ENCODE peak calls at places on chromosomes 2 and 18, in four cellular contexts. R is HepG2, Y is OCI-LY7, S is mammary epithelial cell. O is an unnamed sample.

GRCh38 chr18:27549335-27550039 is 364.4 kb upstream of the CHST9 start:
- DNase-seq in Y (no peak), S (no peak), R (no peak), O (no peak)

GRCh38 chr2:150486539-150487484 is 655 bp downstream of the RND3 start:
- DNase-seq in R (no peak), Y (no peak), S (no peak), O (no peak)

GRCh38 chr2:110105608-110106467 is 9.8 kb downstream of the MALL start:
- DNase-seq in Y (no peak), R (peak; percentile 45), S (peak; percentile 96), O (no peak)

GRCh38 chr2:109434351-109434750 is 179.4 kb downstream of the SEPTIN10 start:
- DNase-seq in R (no peak), S (no peak), Y (no peak), O (no peak)

GRCh38 chr18:79612291-79613108 is 67.1 kb upstream of the CTDP1 start:
- DNase-seq in R (no peak), S (no peak), Y (no peak), O (no peak)

GRCh38 chr18:2827076-2827475 is 19.7 kb upstream of the EMILIN2 start:
- DNase-seq in S (no peak), Y (no peak), R (no peak), O (no peak)

GRCh38 chr18:40904295-40904694 is 1050.7 kb upstream of the PIK3C3 start:
- DNase-seq in R (no peak), S (no peak), Y (no peak), O (no peak)

GRCh38 chr2:235658371-235659174 is 164.7 kb downstream of the AGAP1 start:
- DNase-seq in R (no peak), Y (no peak), S (no peak), O (no peak)

GRCh38 chr2:2256011-2256410 is 75.1 kb downstream of the MYT1L start:
- DNase-seq in R (no peak), Y (no peak), S (no peak), O (no peak)

GRCh38 chr2:63194175-63194574 is 143.5 kb downstream of the OTX1 start:
- DNase-seq in S (no peak), Y (no peak), R (peak; percentile 76), O (no peak)

GRCh38 chr2:100416939-100417744 is at the start of gene CHST10:
- DNase-seq in Y (peak; percentile 78), S (peak; percentile 21), R (peak; percentile 42), O (peak; percentile 89)

GRCh38 chr2:218709906-218710305 is 729 bp upstream of the TTLL4 start:
- DNase-seq in R (no peak), S (no peak), Y (no peak), O (no peak)

GRCh38 chr2:2904721-2905340 is 472.8 kb downstream of the EIPR1 start:
- DNase-seq in R (no peak), Y (no peak), S (no peak), O (no peak)

GRCh38 chr2:162333968-162334367 is 10.0 kb upstream of the GCA start:
- DNase-seq in Y (peak; percentile 38), R (peak; percentile 38), S (peak; percentile 38), O (peak; percentile 52)

GRCh38 chr2:35846-36245 is 10.5 kb downstream of the FAM110C start:
- DNase-seq in S (peak; percentile 72), R (no peak), Y (no peak), O (no peak)

GRCh38 chr2:32068-32467 is 14.2 kb downstream of the FAM110C start:
- DNase-seq in S (no peak), R (no peak), Y (no peak), O (no peak)

GRCh38 chr2:29254-29653 is 17.1 kb downstream of the FAM110C start:
- DNase-seq in Y (no peak), R (no peak), S (no peak), O (no peak)

GRCh38 chr2:38155-38554 is 8.2 kb downstream of the FAM110C start:
- DNase-seq in S (peak; percentile 95), Y (no peak), R (no peak), O (no peak)

GRCh38 chr2:33620-34019 is 12.7 kb downstream of the FAM110C start:
- DNase-seq in R (peak; percentile 40), S (peak; percentile 92), Y (no peak), O (no peak)
- H3K4me2 ChIP-seq in R (peak overlapping the region; percentile 13), S (peak overlapping the region; percentile 36), Y (no peak overlapping the region), O (no peak overlapping the region)

GRCh38 chr2:84897773-84898172 is 7.7 kb upstream of the TMSB10 start:
- DNase-seq in R (no peak), S (no peak), Y (no peak), O (no peak)
- H3K4me2 ChIP-seq in R (no peak overlapping the region), S (peak overlapping the region; percentile 56), Y (peak overlapping the region; percentile 33), O (no peak overlapping the region)

GRCh38 chr2:174763793-174764179 is 486 bp downstream of the CHRNA1 start:
- DNase-seq in S (no peak), Y (no peak), R (no peak), O (no peak)

GRCh38 chr2:174760845-174761473 is 3.3 kb downstream of the CHRNA1 start:
- DNase-seq in R (no peak), Y (no peak), S (no peak), O (no peak)

GRCh38 chr2:174761837-174762236 is 2.4 kb downstream of the CHRNA1 start:
- DNase-seq in Y (no peak), R (no peak), S (no peak), O (no peak)

GRCh38 chr2:174764281-174765063 is at the start of gene CHRNA1:
- DNase-seq in S (no peak), Y (no peak), R (no peak), O (no peak)

GRCh38 chr2:174762464-174762863 is 1.8 kb downstream of the CHRNA1 start:
- DNase-seq in R (no peak), Y (no peak), S (no peak), O (no peak)
- H3K4me2 ChIP-seq in R (no peak overlapping the region), Y (no peak overlapping the region), S (no peak overlapping the region), O (no peak overlapping the region)

GRCh38 chr2:237561221-237561620 is 5.2 kb upstream of the PRLH start:
- DNase-seq in S (no peak), Y (no peak), R (no peak), O (no peak)

GRCh38 chr2:237555560-237555959 is 10.8 kb upstream of the PRLH start:
- DNase-seq in S (no peak), Y (no peak), R (no peak), O (no peak)

GRCh38 chr2:237556773-237557632 is 9.4 kb upstream of the PRLH start:
- DNase-seq in Y (no peak), S (no peak), R (no peak), O (no peak)

GRCh38 chr2:237557633-237558015 is 8.8 kb upstream of the PRLH start:
- DNase-seq in S (no peak), R (no peak), Y (no peak), O (no peak)

GRCh38 chr2:237558918-237559645 is 7.3 kb upstream of the PRLH start:
- DNase-seq in R (no peak), S (peak; percentile 60), Y (no peak), O (no peak)
- H3K4me2 ChIP-seq in R (no peak overlapping the region), S (peak overlapping the region; percentile 55), Y (no peak overlapping the region), O (no peak overlapping the region)

GRCh38 chr2:71715951-71716696 is 262.8 kb downstream of the DYSF start:
- DNase-seq in R (no peak), S (no peak), Y (no peak), O (no peak)
- H3K4me2 ChIP-seq in R (peak overlapping the region; percentile 57), S (no peak overlapping the region), Y (no peak overlapping the region), O (no peak overlapping the region)

O was measured in Karpas-422.